ENCODE peak calls at places on chromosome 4, in four cellular contexts. N is lower lobe of right lung, K is AG09309, H is OCI-LY7. J is an unnamed sample.

GRCh38 chr4:97491856-97492255 is 651.4 kb downstream of the STPG2 start:
- DNase-seq in N (no peak), H (no peak), K (no peak), J (no peak)

GRCh38 chr4:181745933-181746627 is 497.1 kb upstream of the TENM3 start:
- DNase-seq in N (no peak), H (no peak), K (no peak), J (no peak)

GRCh38 chr4:71009796-71010588 is 16.5 kb downstream of the DCK start:
- DNase-seq in N (no peak), H (peak), K (no peak), J (no peak)

GRCh38 chr4:55184600-55185523 is 59.5 kb upstream of the KDR start:
- DNase-seq in N (no peak), H (peak), K (no peak), J (no peak)

GRCh38 chr4:165532976-165533375 is 154.2 kb downstream of the CPE start:
- DNase-seq in K (no peak), N (no peak), H (no peak), J (no peak)

GRCh38 chr4:157509286-157509685 is 288.8 kb downstream of the GRIA2 start:
- DNase-seq in N (no peak), H (no peak), K (no peak), J (no peak)

GRCh38 chr4:86035688-86036087 is 324.2 kb downstream of the MAPK10 start:
- DNase-seq in K (no peak), H (no peak), N (no peak), J (no peak)

GRCh38 chr4:148057425-148058020 is 325.6 kb downstream of the ARHGAP10 start:
- DNase-seq in H (peak), K (no peak), N (no peak), J (no peak)

GRCh38 chr4:53240573-53240972 is 125.3 kb downstream of the SCFD2 start:
- DNase-seq in H (no peak), N (no peak), K (no peak), J (no peak)

GRCh38 chr4:127975121-127975770 is 10.0 kb downstream of the ABHD18 start:
- DNase-seq in H (no peak), K (no peak), N (no peak), J (no peak)

GRCh38 chr4:133694416-133694815 is 507.2 kb downstream of the PABPC4L start:
- DNase-seq in K (no peak), N (no peak), H (no peak), J (no peak)

GRCh38 chr4:146488495-146489174 is 33.1 kb downstream of the SLC10A7 start:
- DNase-seq in N (no peak), K (no peak), H (no peak), J (no peak)

GRCh38 chr4:111959202-111959601 is 186.1 kb upstream of the FAM241A start:
- DNase-seq in K (no peak), H (no peak), N (no peak), J (peak)

GRCh38 chr4:78032446-78032845 is 24.7 kb upstream of the FRAS1 start:
- DNase-seq in N (no peak), K (no peak), H (peak), J (no peak)

GRCh38 chr4:170087163-170087700 is 2.5 kb downstream of the AADAT start:
- DNase-seq in N (no peak), K (no peak), H (no peak), J (no peak)

GRCh38 chr4:170089274-170089742 is 448 bp downstream of the AADAT start:
- DNase-seq in H (no peak), K (no peak), N (peak), J (no peak)

GRCh38 chr4:170090667-170091052 is 904 bp upstream of the AADAT start:
- DNase-seq in H (no peak), K (no peak), N (no peak), J (no peak)

GRCh38 chr4:170089743-170090666 is at the start of gene AADAT:
- DNase-seq in H (no peak), N (peak), K (peak), J (no peak)

DNA sequence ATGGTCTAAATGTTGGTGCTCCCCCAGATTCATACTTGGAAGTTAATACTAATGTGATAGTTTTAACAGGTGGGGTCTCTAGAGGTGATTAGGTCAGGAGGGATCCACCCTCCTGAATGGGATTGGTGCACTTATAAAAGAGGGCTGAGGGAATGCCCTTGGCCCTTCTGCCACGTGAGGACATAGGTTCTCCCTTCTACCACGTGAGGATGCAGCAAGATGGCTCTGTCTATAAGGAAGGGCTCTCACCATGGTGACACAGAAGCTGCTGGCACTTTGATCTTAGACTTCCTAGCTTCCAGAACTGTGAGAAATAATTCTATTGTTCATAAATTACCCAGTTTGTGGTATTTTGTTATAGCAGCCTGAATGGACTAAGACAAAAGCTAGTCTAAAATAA is 1.1 kb downstream of the AADAT start:
- DNase-seq in N (no peak), H (no peak), K (no peak), J (no peak)
- H3K4me3 ChIP-seq in N (no peak), H (no peak), K (no peak), J (peak)

GRCh38 chr4:123398151-123398802 is 1.7 kb downstream of the SPRY1 start:
- DNase-seq in K (no peak), H (peak), N (peak), J (no peak)

GRCh38 chr4:123398803-123399637 is 2.4 kb downstream of the SPRY1 start:
- DNase-seq in H (peak), K (no peak), N (peak), J (no peak)

GRCh38 chr4:123393696-123394095 is 2.9 kb upstream of the SPRY1 start:
- DNase-seq in K (no peak), N (no peak), H (no peak), J (no peak)

GRCh38 chr4:123397276-123398150 is 918 bp downstream of the SPRY1 start:
- DNase-seq in K (no peak), H (peak), N (peak), J (no peak)

DNA sequence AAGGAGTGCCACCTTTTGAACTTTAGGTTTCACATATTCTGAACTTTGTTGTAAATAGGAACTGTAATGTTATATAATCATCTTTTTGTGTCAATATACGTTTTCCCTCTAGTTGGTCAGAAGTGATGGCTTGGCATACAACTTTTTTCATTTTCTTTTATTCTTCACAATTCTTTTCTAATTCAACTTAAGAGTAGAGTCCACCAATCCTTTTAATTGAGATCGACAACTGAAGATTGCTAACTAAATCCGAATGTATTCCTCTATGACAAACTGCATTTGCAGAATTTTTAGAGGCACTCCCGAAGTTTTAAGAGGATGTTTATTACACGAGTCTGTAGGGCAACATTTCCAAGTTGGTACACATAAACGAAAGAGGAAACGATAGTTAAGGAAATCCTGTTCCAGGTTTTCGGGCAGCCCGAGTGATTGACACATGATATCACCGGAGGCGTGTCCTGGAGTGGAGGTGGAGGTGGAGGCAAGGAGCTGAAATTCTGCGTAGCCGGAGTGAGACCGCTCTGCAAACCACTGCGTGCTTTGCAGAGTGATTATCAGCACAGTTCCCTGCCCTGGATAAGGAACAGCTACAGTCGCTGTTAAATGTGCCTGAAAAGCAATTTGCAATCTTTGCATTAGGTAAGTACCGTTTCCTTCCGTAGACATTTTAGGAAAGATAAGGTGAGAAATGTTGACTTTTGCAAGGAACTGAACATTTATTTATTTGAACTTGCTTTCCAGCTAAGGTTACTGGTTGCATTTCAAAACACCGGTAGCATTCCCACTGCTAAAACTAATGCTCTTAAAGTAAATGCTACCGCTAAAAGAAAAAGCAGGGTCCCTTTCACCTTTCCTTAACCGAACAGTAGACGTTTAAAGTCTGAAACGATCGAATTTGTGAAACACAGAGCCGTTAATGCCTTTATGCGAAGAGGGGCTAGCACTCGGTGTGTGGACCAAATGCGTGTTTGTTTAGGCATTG is at the start of gene SPRY1:
- DNase-seq in N (peak), H (peak), K (no peak), J (peak)
- H3K4me3 ChIP-seq in N (peak), H (peak), K (peak), J (peak)

GRCh38 chr4:158809611-158810486 is 41.0 kb downstream of the FNIP2 start:
- DNase-seq in N (no peak), H (peak), K (peak), J (peak)

GRCh38 chr4:158810487-158811215 is 41.8 kb downstream of the FNIP2 start:
- DNase-seq in N (no peak), K (peak), H (no peak), J (no peak)

GRCh38 chr4:158808399-158808798 is 39.6 kb downstream of the FNIP2 start:
- DNase-seq in H (no peak), N (no peak), K (no peak), J (no peak)

GRCh38 chr4:158805628-158806471 is 37.0 kb downstream of the FNIP2 start:
- DNase-seq in N (no peak), H (no peak), K (no peak), J (no peak)

GRCh38 chr4:158807696-158808095 is 38.9 kb downstream of the FNIP2 start:
- DNase-seq in K (no peak), H (no peak), N (no peak), J (no peak)
- H3K4me3 ChIP-seq in K (no peak), H (no peak), N (peak), J (peak)

GRCh38 chr4:76441881-76442280 is 6.9 kb downstream of the SHROOM3 start:
- DNase-seq in H (no peak), K (no peak), N (no peak), J (no peak)
- H3K4me3 ChIP-seq in H (no peak), K (no peak), N (no peak), J (no peak)

DNA sequence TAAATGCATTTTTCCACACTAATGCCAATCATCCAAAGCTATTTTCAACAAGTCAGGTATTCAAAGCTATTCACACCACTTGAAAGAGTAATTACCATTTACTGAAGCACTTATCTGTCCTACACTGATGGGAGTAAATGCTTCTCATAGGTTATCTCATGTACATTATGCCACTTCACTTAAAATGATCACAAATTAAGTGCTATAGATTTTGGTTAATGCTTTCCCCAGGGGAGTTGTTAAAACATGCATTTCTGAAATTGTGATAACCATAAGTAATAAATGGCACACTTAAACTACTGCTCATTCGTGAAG is 6.7 kb downstream of the PPM1K start:
- DNase-seq in K (no peak), N (no peak), H (no peak), J (no peak)
- H3K4me3 ChIP-seq in K (no peak), N (no peak), H (peak), J (no peak)

GRCh38 chr4:81564025-81564424 is 92.3 kb upstream of the RASGEF1B start:
- DNase-seq in N (no peak), K (no peak), H (no peak), J (no peak)

GRCh38 chr4:81565137-81565870 is 93.6 kb upstream of the RASGEF1B start:
- DNase-seq in H (peak), K (no peak), N (peak), J (no peak)

GRCh38 chr4:81562093-81562492 is 90.4 kb upstream of the RASGEF1B start:
- DNase-seq in K (no peak), H (peak), N (no peak), J (no peak)

GRCh38 chr4:81571105-81571504 is 99.4 kb upstream of the RASGEF1B start:
- DNase-seq in N (no peak), K (no peak), H (no peak), J (no peak)

GRCh38 chr4:81566076-81566663 is 94.5 kb upstream of the RASGEF1B start:
- DNase-seq in K (no peak), N (no peak), H (no peak), J (no peak)
- H3K4me3 ChIP-seq in K (no peak), N (peak), H (peak), J (no peak)

GRCh38 chr4:4344915-4345527 is 41.9 kb upstream of the NSG1 start:
- DNase-seq in N (no peak), K (no peak), H (peak), J (no peak)
- H3K4me3 ChIP-seq in N (no peak), K (no peak), H (peak), J (no peak)

J was measured in epithelial cell of proximal tubule.